ENCODE peak calls at places on chromosome 17, in six cellular contexts. I, O, Q, K, D and Z are unnamed samples.

GRCh38 chr17:9291912-9292562 is 270.7 kb downstream of the NTN1 start:
- DNase-seq in K (peak; percentile 42), Q (peak; percentile 25), I (no peak), O (peak; percentile 47), D (no peak), Z (no peak)

GRCh38 chr17:81566461-81567126 is 14.4 kb upstream of the FAAP100 start:
- DNase-seq in K (peak; percentile 78), Q (peak; percentile 93), O (no peak), I (peak; percentile 33), D (peak; percentile 90), Z (no peak)

GRCh38 chr17:41734949-41735313 is 488 bp upstream of the HAP1 start:
- DNase-seq in Q (peak; percentile 6), I (no peak), K (no peak), O (no peak), D (no peak), Z (no peak)

GRCh38 chr17:78995761-78996451 is 13.7 kb downstream of the CANT1 start:
- DNase-seq in D (no peak), I (no peak), O (no peak), K (no peak), Q (no peak), Z (no peak)

GRCh38 chr17:59067756-59068155 is 38.9 kb downstream of the TRIM37 start:
- DNase-seq in K (no peak), Q (no peak), D (no peak), I (no peak), O (no peak), Z (no peak)

GRCh38 chr17:30267625-30268024 is 24.1 kb downstream of the BLMH start:
- DNase-seq in O (no peak), D (no peak), I (no peak), K (no peak), Q (peak; percentile 78), Z (no peak)

GRCh38 chr17:80738987-80739730 is 194.5 kb downstream of the RPTOR start:
- DNase-seq in K (no peak), D (no peak), O (no peak), Q (no peak), I (no peak), Z (no peak)

GRCh38 chr17:50027639-50028206 is 28.2 kb upstream of the ITGA3 start:
- DNase-seq in I (no peak), Q (peak; percentile 96), O (no peak), D (peak; percentile 72), K (no peak), Z (no peak)

GRCh38 chr17:79155701-79156100 is 81.1 kb downstream of the ENGASE start:
- DNase-seq in O (no peak), I (no peak), D (no peak), Q (no peak), K (no peak), Z (no peak)

GRCh38 chr17:8012996-8013640 is 10.7 kb downstream of the GUCY2D start:
- DNase-seq in K (no peak), Q (no peak), I (no peak), O (no peak), D (no peak), Z (no peak)

GRCh38 chr17:67716405-67716798 is 1.3 kb upstream of the NOL11 start:
- DNase-seq in Q (no peak), K (no peak), D (no peak), I (no peak), O (no peak), Z (no peak)

GRCh38 chr17:40320771-40321501 is 12.0 kb downstream of the RARA start:
- DNase-seq in O (no peak), K (no peak), Q (no peak), D (no peak), I (no peak), Z (no peak)

GRCh38 chr17:57363580-57363979 is 107.3 kb downstream of the MSI2 start:
- DNase-seq in O (no peak), I (no peak), K (no peak), D (no peak), Q (no peak), Z (no peak)

GRCh38 chr17:39787038-39787437 is 49.3 kb downstream of the GRB7 start:
- DNase-seq in K (no peak), D (no peak), O (no peak), Q (no peak), I (no peak), Z (no peak)

GRCh38 chr17:78383725-78384471 is 5.4 kb downstream of the PGS1 start:
- DNase-seq in I (no peak), K (no peak), Q (peak; percentile 100), O (peak; percentile 57), D (peak; percentile 97), Z (no peak)

GRCh38 chr17:69098635-69099034 is 37.9 kb upstream of the ABCA9 start:
- DNase-seq in K (no peak), O (no peak), D (no peak), Q (no peak), I (no peak), Z (no peak)

GRCh38 chr17:16881239-16881924 is 90.5 kb downstream of the TNFRSF13B start:
- DNase-seq in D (no peak), O (no peak), K (no peak), Q (no peak), I (no peak), Z (no peak)

GRCh38 chr17:5467416-5467815 is 1.4 kb downstream of the DHX33 start:
- DNase-seq in O (no peak), Q (no peak), D (no peak), I (no peak), K (no peak), Z (no peak)

GRCh38 chr17:5921919-5922318 is 148.3 kb upstream of the WSCD1 start:
- DNase-seq in Q (no peak), I (no peak), O (no peak), K (no peak), D (peak; percentile 13), Z (no peak)

GRCh38 chr17:74224959-74225725 is 11.8 kb downstream of the TTYH2 start:
- DNase-seq in Q (no peak), D (no peak), K (no peak), O (no peak), I (no peak), Z (no peak)

GRCh38 chr17:35953720-35954119 is 10.2 kb upstream of the LYZL6 start:
- DNase-seq in K (no peak), Q (no peak), D (no peak), O (no peak), I (no peak), Z (no peak)

GRCh38 chr17:39787743-39788484 is 50.2 kb downstream of the GRB7 start:
- DNase-seq in Q (no peak), D (no peak), I (no peak), O (no peak), K (no peak), Z (no peak)

GRCh38 chr17:59435238-59435637 is 103.8 kb downstream of the YPEL2 start:
- DNase-seq in Q (peak; percentile 70), I (no peak), O (no peak), K (no peak), D (no peak), Z (no peak)

GRCh38 chr17:63503330-63503685 is 19.9 kb upstream of the KCNH6 start:
- DNase-seq in K (no peak), I (no peak), D (no peak), Q (no peak), O (no peak), Z (no peak)

GRCh38 chr17:58487589-58488427 is at the start of gene HSF5:
- DNase-seq in D (no peak), K (no peak), I (no peak), Q (no peak), O (peak; percentile 69), Z (no peak)

GRCh38 chr17:75707096-75707720 is 14.1 kb upstream of the ITGB4 start:
- DNase-seq in Q (no peak), K (no peak), I (no peak), O (no peak), D (no peak), Z (no peak)

GRCh38 chr17:34721326-34721725 is 141.9 kb downstream of the TMEM132E start:
- DNase-seq in Q (no peak), K (no peak), D (no peak), O (no peak), I (no peak), Z (no peak)

GRCh38 chr17:29930399-29931010 is 477 bp upstream of the SSH2 start:
- DNase-seq in Q (peak; percentile 41), K (no peak), I (no peak), D (no peak), O (no peak), Z (no peak)